ENCODE peak calls at places on chromosomes 12 and 14, in eight cellular contexts. One of them, this sample, is unnamed.

GRCh38 chr12:115752913-115753726 is 524.4 kb downstream of the MED13L start:
- DNase-seq in astrocyte: peak; percentile 50
- DNase-seq in fibroblast of the aortic adventitia: peak; percentile 85
- DNase-seq in esophagus squamous epithelium: no peak
- DNase-seq in astrocyte of the cerebellum: peak; percentile 44
- DNase-seq in psoas muscle: no peak
- DNase-seq in neural progenitor cell: peak; percentile 76
- DNase-seq in tibial nerve: no peak
- DNase-seq in this sample: peak; percentile 77

GRCh38 chr14:71231521-71232393 is 324.5 kb downstream of the PCNX1 start:
- DNase-seq in tibial nerve: no peak
- DNase-seq in astrocyte of the cerebellum: no peak
- DNase-seq in psoas muscle: no peak
- DNase-seq in astrocyte: no peak
- DNase-seq in neural progenitor cell: no peak
- DNase-seq in fibroblast of the aortic adventitia: no peak
- DNase-seq in esophagus squamous epithelium: no peak
- DNase-seq in this sample: no peak

GRCh38 chr12:48810817-48811453 is 7.4 kb upstream of the CACNB3 start:
- DNase-seq in astrocyte of the cerebellum: peak; percentile 28
- DNase-seq in astrocyte: peak; percentile 89
- DNase-seq in neural progenitor cell: no peak
- DNase-seq in esophagus squamous epithelium: no peak
- DNase-seq in psoas muscle: no peak
- DNase-seq in tibial nerve: no peak
- DNase-seq in fibroblast of the aortic adventitia: peak; percentile 78
- DNase-seq in this sample: peak; percentile 76

GRCh38 chr14:20494935-20495766 is 10.2 kb upstream of the RNASE10 start:
- DNase-seq in neural progenitor cell: no peak
- DNase-seq in tibial nerve: no peak
- DNase-seq in esophagus squamous epithelium: no peak
- DNase-seq in astrocyte of the cerebellum: no peak
- DNase-seq in astrocyte: no peak
- DNase-seq in psoas muscle: no peak
- DNase-seq in fibroblast of the aortic adventitia: peak; percentile 70
- DNase-seq in this sample: no peak

GRCh38 chr14:78758333-78758732 is 588.2 kb downstream of the NRXN3 start:
- DNase-seq in esophagus squamous epithelium: no peak
- DNase-seq in fibroblast of the aortic adventitia: peak; percentile 31
- DNase-seq in tibial nerve: no peak
- DNase-seq in astrocyte: peak; percentile 11
- DNase-seq in psoas muscle: no peak
- DNase-seq in astrocyte of the cerebellum: peak; percentile 36
- DNase-seq in neural progenitor cell: peak; percentile 59
- DNase-seq in this sample: no peak

GRCh38 chr12:106309671-106310313 is 7.3 kb downstream of the TCP11L2 start:
- DNase-seq in esophagus squamous epithelium: no peak
- DNase-seq in fibroblast of the aortic adventitia: peak; percentile 71
- DNase-seq in astrocyte: peak; percentile 92
- DNase-seq in psoas muscle: peak; percentile 54
- DNase-seq in astrocyte of the cerebellum: peak; percentile 85
- DNase-seq in tibial nerve: no peak
- DNase-seq in neural progenitor cell: no peak
- DNase-seq in this sample: no peak

GRCh38 chr14:22010532-22011242 is 337.1 kb upstream of the OR4E1 start:
- DNase-seq in tibial nerve: no peak
- DNase-seq in astrocyte of the cerebellum: no peak
- DNase-seq in esophagus squamous epithelium: no peak
- DNase-seq in astrocyte: no peak
- DNase-seq in neural progenitor cell: no peak
- DNase-seq in psoas muscle: no peak
- DNase-seq in fibroblast of the aortic adventitia: no peak
- DNase-seq in this sample: no peak

GRCh38 chr14:70093156-70093555 is 95.6 kb downstream of the SLC8A3 start:
- DNase-seq in astrocyte of the cerebellum: no peak
- DNase-seq in astrocyte: no peak
- DNase-seq in neural progenitor cell: no peak
- DNase-seq in fibroblast of the aortic adventitia: no peak
- DNase-seq in tibial nerve: no peak
- DNase-seq in psoas muscle: no peak
- DNase-seq in esophagus squamous epithelium: no peak
- DNase-seq in this sample: no peak

DNA sequence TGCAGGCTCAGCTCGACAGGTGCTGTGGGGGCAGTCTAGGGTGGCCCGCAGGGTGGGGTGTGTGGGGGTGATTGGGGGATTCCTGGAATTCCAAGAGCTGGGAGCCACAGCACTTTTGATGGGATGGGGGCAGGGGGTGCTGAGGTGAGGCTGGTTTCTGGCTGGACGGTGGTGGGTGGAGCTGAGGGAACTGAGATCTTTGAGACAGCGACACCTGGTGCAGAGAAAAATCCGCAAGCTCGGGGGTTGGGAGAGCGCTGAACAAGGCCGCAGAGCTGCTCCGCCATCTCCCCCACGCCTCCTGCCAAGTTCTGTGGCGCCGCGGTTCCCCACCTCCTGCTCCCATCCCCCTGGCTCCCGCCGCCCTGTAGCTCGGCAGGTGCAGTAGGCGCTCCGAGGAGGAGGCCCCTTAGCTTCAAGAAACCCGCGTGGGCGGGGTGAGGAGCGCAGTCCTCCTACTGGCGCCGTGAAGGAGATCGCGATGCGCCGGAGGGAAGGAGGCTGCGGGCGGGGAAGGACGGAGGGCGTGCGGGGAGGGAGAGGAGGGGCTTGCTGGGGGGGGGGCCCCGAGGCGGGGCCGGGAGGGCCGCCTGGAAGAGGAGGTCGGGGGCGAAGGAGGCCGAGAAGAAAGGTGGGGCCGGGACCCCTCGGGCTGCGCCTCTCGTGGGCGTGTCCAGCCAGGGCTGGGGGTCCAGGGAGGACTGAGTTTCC is 1.3 kb upstream of the TEDC1 start:
- DNase-seq in psoas muscle: peak; percentile 89
- DNase-seq in astrocyte of the cerebellum: peak; percentile 76
- DNase-seq in tibial nerve: peak; percentile 82
- DNase-seq in esophagus squamous epithelium: peak; percentile 38
- DNase-seq in fibroblast of the aortic adventitia: peak; percentile 78
- DNase-seq in astrocyte: peak; percentile 68
- DNase-seq in neural progenitor cell: peak; percentile 91
- DNase-seq in this sample: peak; percentile 72
- TF ChIP-seq CTCF in psoas muscle: peak; percentile 53
- TF ChIP-seq CTCF in astrocyte of the cerebellum: peak; percentile 66
- TF ChIP-seq CTCF in tibial nerve: peak; percentile 62
- TF ChIP-seq CTCF in esophagus squamous epithelium: peak; percentile 81
- TF ChIP-seq CTCF in fibroblast of the aortic adventitia: peak; percentile 68
- TF ChIP-seq CTCF in astrocyte: peak; percentile 45
- TF ChIP-seq CTCF in neural progenitor cell: peak; percentile 63
- TF ChIP-seq CTCF in this sample: peak; percentile 60

GRCh38 chr14:104927432-104927816 is 2.7 kb downstream of the PLD4 start:
- DNase-seq in esophagus squamous epithelium: no peak
- DNase-seq in tibial nerve: no peak
- DNase-seq in astrocyte: no peak
- DNase-seq in neural progenitor cell: no peak
- DNase-seq in astrocyte of the cerebellum: no peak
- DNase-seq in psoas muscle: no peak
- DNase-seq in fibroblast of the aortic adventitia: no peak
- DNase-seq in this sample: no peak

GRCh38 chr14:104925214-104925899 is 678 bp downstream of the PLD4 start:
- DNase-seq in psoas muscle: no peak
- DNase-seq in neural progenitor cell: no peak
- DNase-seq in esophagus squamous epithelium: no peak
- DNase-seq in fibroblast of the aortic adventitia: no peak
- DNase-seq in astrocyte of the cerebellum: no peak
- DNase-seq in astrocyte: no peak
- DNase-seq in tibial nerve: no peak
- DNase-seq in this sample: no peak

GRCh38 chr14:104924421-104925213 is at the start of gene PLD4:
- DNase-seq in neural progenitor cell: no peak
- DNase-seq in astrocyte: no peak
- DNase-seq in psoas muscle: no peak
- DNase-seq in esophagus squamous epithelium: no peak
- DNase-seq in tibial nerve: no peak
- DNase-seq in fibroblast of the aortic adventitia: no peak
- DNase-seq in astrocyte of the cerebellum: no peak
- DNase-seq in this sample: no peak

GRCh38 chr14:104926619-104927431 is 2.1 kb downstream of the PLD4 start:
- DNase-seq in esophagus squamous epithelium: no peak
- DNase-seq in neural progenitor cell: no peak
- DNase-seq in astrocyte: no peak
- DNase-seq in astrocyte of the cerebellum: no peak
- DNase-seq in psoas muscle: no peak
- DNase-seq in fibroblast of the aortic adventitia: no peak
- DNase-seq in tibial nerve: no peak
- DNase-seq in this sample: no peak

DNA sequence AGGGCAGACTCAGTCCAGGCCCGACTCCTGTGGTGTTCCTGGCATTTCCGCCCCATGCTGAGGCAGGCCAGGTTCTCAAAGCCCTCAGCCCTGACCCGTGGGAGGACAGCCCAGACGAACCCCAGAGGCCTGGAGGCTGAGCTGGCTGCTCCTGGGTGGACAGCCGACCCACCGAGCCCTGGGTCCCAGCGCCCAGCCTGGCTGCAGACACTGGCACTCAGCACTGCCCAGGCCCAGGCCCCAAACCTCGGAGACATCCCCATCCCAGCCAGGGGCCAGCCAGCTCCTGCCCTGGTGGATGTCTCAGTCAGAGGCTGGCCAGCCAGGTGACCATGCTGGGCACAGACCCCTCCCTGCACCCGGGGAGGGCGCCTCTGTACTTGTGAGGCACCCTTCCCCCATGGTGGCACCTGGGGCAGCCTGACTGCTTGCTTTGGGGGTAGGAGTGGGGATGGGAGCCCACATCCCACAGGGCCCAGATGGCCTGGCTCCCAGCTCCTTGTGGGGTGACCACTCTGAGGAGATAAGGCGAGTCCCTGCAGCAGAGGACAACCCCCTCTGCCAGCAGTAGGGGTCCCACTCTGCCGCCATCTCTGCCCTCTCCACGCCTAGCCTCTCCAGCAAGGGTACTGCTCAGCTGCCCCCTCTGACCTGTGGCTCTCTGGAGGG is 1.4 kb downstream of the PLD4 start:
- DNase-seq in neural progenitor cell: no peak
- DNase-seq in esophagus squamous epithelium: no peak
- DNase-seq in psoas muscle: no peak
- DNase-seq in astrocyte: no peak
- DNase-seq in astrocyte of the cerebellum: no peak
- DNase-seq in fibroblast of the aortic adventitia: no peak
- DNase-seq in tibial nerve: no peak
- DNase-seq in this sample: no peak
- H3K4me3 ChIP-seq in neural progenitor cell: no peak overlapping the region
- H3K4me3 ChIP-seq in esophagus squamous epithelium: no peak overlapping the region
- H3K4me3 ChIP-seq in psoas muscle: no peak overlapping the region
- H3K4me3 ChIP-seq in astrocyte: no peak overlapping the region
- H3K4me3 ChIP-seq in astrocyte of the cerebellum: no peak overlapping the region
- H3K4me3 ChIP-seq in fibroblast of the aortic adventitia: no peak overlapping the region
- H3K4me3 ChIP-seq in tibial nerve: no peak overlapping the region
- H3K4me3 ChIP-seq in this sample: no peak overlapping the region

GRCh38 chr14:93112891-93113677 is 2.6 kb downstream of the ITPK1 start:
- DNase-seq in neural progenitor cell: peak; percentile 93
- DNase-seq in tibial nerve: peak; percentile 89
- DNase-seq in fibroblast of the aortic adventitia: peak; percentile 89
- DNase-seq in esophagus squamous epithelium: peak; percentile 12
- DNase-seq in astrocyte of the cerebellum: peak; percentile 68
- DNase-seq in astrocyte: peak; percentile 55
- DNase-seq in psoas muscle: peak; percentile 87
- DNase-seq in this sample: peak; percentile 43

GRCh38 chr14:93113678-93114067 is 2.1 kb downstream of the ITPK1 start:
- DNase-seq in astrocyte of the cerebellum: no peak
- DNase-seq in neural progenitor cell: peak; percentile 39
- DNase-seq in tibial nerve: no peak
- DNase-seq in astrocyte: no peak
- DNase-seq in psoas muscle: no peak
- DNase-seq in fibroblast of the aortic adventitia: no peak
- DNase-seq in esophagus squamous epithelium: no peak
- DNase-seq in this sample: no peak

GRCh38 chr14:93115069-93115919 is 431 bp downstream of the ITPK1 start:
- DNase-seq in tibial nerve: peak; percentile 58
- DNase-seq in astrocyte of the cerebellum: peak; percentile 44
- DNase-seq in astrocyte: peak; percentile 66
- DNase-seq in esophagus squamous epithelium: peak; percentile 62
- DNase-seq in neural progenitor cell: peak; percentile 93
- DNase-seq in psoas muscle: peak; percentile 93
- DNase-seq in fibroblast of the aortic adventitia: peak; percentile 76
- DNase-seq in this sample: no peak

GRCh38 chr14:93114713-93115068 is 1.0 kb downstream of the ITPK1 start:
- DNase-seq in esophagus squamous epithelium: no peak
- DNase-seq in astrocyte of the cerebellum: no peak
- DNase-seq in tibial nerve: no peak
- DNase-seq in psoas muscle: peak; percentile 53
- DNase-seq in fibroblast of the aortic adventitia: no peak
- DNase-seq in neural progenitor cell: peak; percentile 42
- DNase-seq in astrocyte: no peak
- DNase-seq in this sample: no peak

DNA sequence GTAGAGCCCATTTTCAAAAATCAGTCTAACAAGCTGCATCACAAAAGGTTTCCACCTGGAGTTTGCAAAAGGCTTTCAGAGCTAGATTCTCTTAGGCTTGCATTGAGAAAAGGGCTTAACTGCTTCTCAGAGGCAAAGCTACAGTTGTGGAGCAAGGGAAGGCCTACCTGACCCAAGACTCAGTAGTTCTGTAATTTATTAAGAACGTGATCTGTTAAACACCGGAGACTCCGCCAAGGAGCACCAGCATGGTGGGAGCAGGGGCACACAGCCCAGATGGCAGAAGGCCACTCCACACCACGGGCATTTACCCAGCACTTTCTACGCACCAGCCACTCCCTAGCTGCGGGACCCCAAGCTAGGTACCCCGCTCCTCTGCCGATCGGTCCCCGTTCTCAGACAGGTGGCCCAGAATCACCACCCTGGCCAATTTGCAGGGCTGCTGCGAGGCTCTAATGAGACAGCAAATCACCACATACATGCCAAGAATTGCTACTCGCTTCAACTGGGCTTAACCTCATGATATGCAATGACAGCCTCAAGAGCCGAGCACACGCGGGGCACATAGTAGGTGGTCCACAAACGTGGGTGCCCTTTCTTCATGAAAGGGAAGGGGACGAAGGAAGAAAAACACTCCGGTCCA is 1.5 kb downstream of the ITPK1 start:
- DNase-seq in neural progenitor cell: peak; percentile 26
- DNase-seq in esophagus squamous epithelium: no peak
- DNase-seq in astrocyte of the cerebellum: no peak
- DNase-seq in fibroblast of the aortic adventitia: no peak
- DNase-seq in tibial nerve: no peak
- DNase-seq in psoas muscle: no peak
- DNase-seq in astrocyte: no peak
- DNase-seq in this sample: no peak
- TF ChIP-seq CTCF in neural progenitor cell: no peak
- TF ChIP-seq CTCF in esophagus squamous epithelium: no peak
- TF ChIP-seq CTCF in astrocyte of the cerebellum: no peak
- TF ChIP-seq CTCF in fibroblast of the aortic adventitia: no peak
- TF ChIP-seq CTCF in tibial nerve: no peak
- TF ChIP-seq CTCF in psoas muscle: no peak
- TF ChIP-seq CTCF in astrocyte: no peak
- TF ChIP-seq CTCF in this sample: no peak

GRCh38 chr12:6450091-6450868 is 1.6 kb upstream of the TAPBPL start:
- DNase-seq in neural progenitor cell: peak; percentile 66
- DNase-seq in fibroblast of the aortic adventitia: no peak
- DNase-seq in psoas muscle: no peak
- DNase-seq in astrocyte of the cerebellum: no peak
- DNase-seq in astrocyte: no peak
- DNase-seq in esophagus squamous epithelium: no peak
- DNase-seq in tibial nerve: no peak
- DNase-seq in this sample: no peak

GRCh38 chr12:6451348-6452244 is at the start of gene TAPBPL:
- DNase-seq in psoas muscle: peak; percentile 89
- DNase-seq in tibial nerve: peak; percentile 80
- DNase-seq in astrocyte: peak; percentile 71
- DNase-seq in fibroblast of the aortic adventitia: peak; percentile 77
- DNase-seq in neural progenitor cell: peak; percentile 89
- DNase-seq in esophagus squamous epithelium: peak; percentile 34
- DNase-seq in astrocyte of the cerebellum: peak; percentile 52
- DNase-seq in this sample: peak; percentile 59

GRCh38 chr12:6452245-6452731 is 446 bp downstream of the TAPBPL start:
- DNase-seq in fibroblast of the aortic adventitia: no peak
- DNase-seq in psoas muscle: no peak
- DNase-seq in esophagus squamous epithelium: no peak
- DNase-seq in astrocyte of the cerebellum: no peak
- DNase-seq in neural progenitor cell: peak; percentile 14
- DNase-seq in astrocyte: no peak
- DNase-seq in tibial nerve: no peak
- DNase-seq in this sample: no peak

GRCh38 chr12:6450869-6451347 is 934 bp upstream of the TAPBPL start:
- DNase-seq in astrocyte: no peak
- DNase-seq in esophagus squamous epithelium: no peak
- DNase-seq in astrocyte of the cerebellum: no peak
- DNase-seq in psoas muscle: no peak
- DNase-seq in neural progenitor cell: no peak
- DNase-seq in fibroblast of the aortic adventitia: no peak
- DNase-seq in tibial nerve: no peak
- DNase-seq in this sample: no peak

DNA sequence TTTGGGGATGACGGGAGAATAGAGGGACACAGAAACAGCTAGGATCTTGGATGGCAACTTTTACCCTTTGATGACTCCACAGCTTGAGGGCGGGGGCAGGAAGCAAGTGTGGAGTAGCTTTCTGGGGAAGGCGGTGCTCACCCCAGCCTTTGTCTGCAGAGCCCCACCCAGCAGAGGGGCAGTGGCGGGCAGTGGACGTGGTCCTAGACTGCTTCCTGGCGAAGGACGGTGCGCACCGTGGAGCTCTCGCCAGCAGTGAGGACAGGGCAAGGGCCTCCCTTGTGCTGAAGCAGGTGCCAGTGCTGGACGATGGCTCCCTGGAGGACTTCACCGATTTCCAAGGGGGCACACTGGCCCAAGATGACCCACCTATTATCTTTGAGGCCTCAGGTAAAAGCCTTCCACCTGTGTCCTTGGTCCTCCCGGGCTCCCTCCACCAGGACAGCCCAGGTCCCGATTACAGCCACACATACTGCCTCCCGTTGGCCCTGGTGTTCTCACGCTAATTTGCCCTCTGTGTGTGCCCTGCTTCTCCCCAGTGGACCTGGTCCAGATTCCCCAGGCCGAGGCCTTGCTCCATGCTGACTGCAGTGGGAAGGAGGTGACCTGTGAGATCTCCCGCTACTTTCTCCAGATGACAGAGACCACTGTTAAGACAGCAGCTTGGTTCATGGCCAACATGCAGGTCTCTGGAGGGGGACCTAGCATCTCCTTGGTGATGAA is 1.2 kb downstream of the TAPBPL start:
- DNase-seq in fibroblast of the aortic adventitia: no peak
- DNase-seq in neural progenitor cell: no peak
- DNase-seq in esophagus squamous epithelium: no peak
- DNase-seq in tibial nerve: no peak
- DNase-seq in psoas muscle: no peak
- DNase-seq in astrocyte of the cerebellum: no peak
- DNase-seq in astrocyte: no peak
- DNase-seq in this sample: no peak
- H3K4me3 ChIP-seq in fibroblast of the aortic adventitia: peak overlapping the region; percentile 81
- H3K4me3 ChIP-seq in neural progenitor cell: no peak overlapping the region
- H3K4me3 ChIP-seq in esophagus squamous epithelium: peak overlapping the region; percentile 70
- H3K4me3 ChIP-seq in tibial nerve: peak overlapping the region; percentile 52
- H3K4me3 ChIP-seq in psoas muscle: peak overlapping the region; percentile 90
- H3K4me3 ChIP-seq in astrocyte of the cerebellum: no peak overlapping the region
- H3K4me3 ChIP-seq in astrocyte: no peak overlapping the region
- H3K4me3 ChIP-seq in this sample: no peak overlapping the region

This sample was measured in HFF-Myc.